ENCODE peak calls at places on chromosomes 16 and 17, in ten cellular contexts. P is HS-5; A is left ventricle myocardium inferior; Z is ELR; Y is endothelial cell of umbilical vein; K is T-helper 17 cell; I is left cardiac atrium; E is iris pigment epithelial cell; F is stimulated activated CD8-positive, alpha-beta memory T cell treated with anti-CD3 and anti-CD28 coated beads, Interleukin-4, amount 100 ng/mL, for 4 hours; D is activated naive CD4-positive, alpha-beta T cell. J is an unnamed sample.

GRCh38 chr17:8503807-8504206 is 68.1 kb downstream of the NDEL1 start:
- DNase-seq in P (no peak), A (no peak), Z (no peak), Y (no peak), K (no peak), I (no peak), E (no peak), F (no peak), D (no peak), J (no peak)

GRCh38 chr17:31115168-31115567 is 20.4 kb downstream of the NF1 start:
- DNase-seq in P (no peak), A (no peak), Z (no peak), Y (no peak), K (no peak), I (no peak), E (no peak), F (no peak), D (no peak), J (no peak)

GRCh38 chr17:46977348-46977747 is 1.7 kb downstream of the RPRML start:
- DNase-seq in P (no peak), A (no peak), Z (peak), Y (no peak), K (no peak), I (no peak), E (peak), F (no peak), D (no peak), J (no peak)

GRCh38 chr17:77337150-77337549 is 196.4 kb downstream of the SEC14L1 start:
- DNase-seq in P (no peak), A (no peak), Z (no peak), Y (no peak), K (no peak), I (no peak), E (no peak), F (no peak), D (no peak), J (no peak)

GRCh38 chr17:15436399-15437369 is 30.7 kb downstream of the CDRT4 start:
- DNase-seq in P (no peak), A (peak), Z (peak), Y (peak), K (no peak), I (peak), E (peak), F (no peak), D (no peak), J (no peak)

GRCh38 chr17:27336217-27336616 is 42.3 kb downstream of the WSB1 start:
- DNase-seq in P (no peak), A (no peak), Z (no peak), Y (no peak), K (no peak), I (no peak), E (no peak), F (no peak), D (no peak), J (no peak)

GRCh38 chr16:54511181-54511731 is 224.7 kb upstream of the IRX3 start:
- DNase-seq in P (peak), A (no peak), Z (no peak), Y (peak), K (no peak), I (no peak), E (peak), F (no peak), D (no peak), J (no peak)

GRCh38 chr16:89920723-89921122 is 2.1 kb downstream of the MC1R start:
- DNase-seq in P (no peak), A (no peak), Z (peak), Y (no peak), K (no peak), I (no peak), E (peak), F (no peak), D (no peak), J (no peak)

GRCh38 chr16:71848622-71849021 is 2.8 kb downstream of the ATXN1L start:
- DNase-seq in P (no peak), A (no peak), Z (no peak), Y (no peak), K (no peak), I (no peak), E (no peak), F (no peak), D (no peak), J (no peak)

GRCh38 chr17:68184816-68185436 is 62.9 kb upstream of the AMZ2 start:
- DNase-seq in P (no peak), A (no peak), Z (no peak), Y (no peak), K (peak), I (no peak), E (no peak), F (no peak), D (no peak), J (no peak)

J was measured in pulmonary artery endothelial cell.